ENCODE peak calls at places on chromosomes 1 and 21, in four cellular contexts. J is body of pancreas, D is IMR-90, Q is left ventricle myocardium inferior. N is an unnamed sample.

GRCh38 chr1:202084791-202085681 is 37.7 kb upstream of the GPR37L1 start:
- DNase-seq in J (peak), D (no peak), Q (no peak), N (no peak)

GRCh38 chr1:1421147-1421906 is at the start of gene ANKRD65:
- DNase-seq in J (peak), D (no peak), Q (no peak), N (no peak)

GRCh38 chr1:35287807-35288640 is 19.5 kb downstream of the ZMYM4 start:
- DNase-seq in J (no peak), D (peak), Q (no peak), N (no peak)

GRCh38 chr1:219927956-219928790 is at the start of gene SLC30A10:
- DNase-seq in J (peak), D (no peak), Q (no peak), N (peak)

GRCh38 chr1:38207275-38207674 is 160.7 kb upstream of the POU3F1 start:
- DNase-seq in J (no peak), D (no peak), Q (no peak), N (no peak)

GRCh38 chr1:53585565-53585964 is 126.4 kb downstream of the DMRTB1 start:
- DNase-seq in J (no peak), D (no peak), Q (no peak), N (no peak)

GRCh38 chr1:156894711-156895407 is 1.3 kb downstream of the PEAR1 start:
- DNase-seq in J (no peak), D (peak), Q (peak), N (no peak)

GRCh38 chr1:7121622-7121988 is 336.4 kb downstream of the CAMTA1 start:
- DNase-seq in J (peak), D (no peak), Q (peak), N (no peak)

GRCh38 chr21:45026066-45026745 is 48.2 kb upstream of the ADARB1 start:
- DNase-seq in J (no peak), D (no peak), Q (no peak), N (no peak)

GRCh38 chr1:5296135-5296930 is 641.9 kb downstream of the AJAP1 start:
- DNase-seq in J (no peak), D (no peak), Q (no peak), N (no peak)

GRCh38 chr21:43290529-43291346 is 121.9 kb downstream of the CRYAA start:
- DNase-seq in J (no peak), D (no peak), Q (peak), N (no peak)

GRCh38 chr1:180893614-180894013 is 19.1 kb upstream of the KIAA1614 start:
- DNase-seq in J (no peak), D (no peak), Q (no peak), N (no peak)

GRCh38 chr21:41363370-41364270 is 1.8 kb downstream of the MX2 start:
- DNase-seq in J (no peak), D (no peak), Q (no peak), N (no peak)

GRCh38 chr1:189646066-189646465 is 831.6 kb downstream of the BRINP3 start:
- DNase-seq in J (no peak), D (no peak), Q (no peak), N (no peak)

GRCh38 chr21:39908265-39908923 is 41.2 kb downstream of the PCP4 start:
- DNase-seq in J (no peak), D (no peak), Q (no peak), N (no peak)

GRCh38 chr21:44793269-44794030 is 8.2 kb downstream of the UBE2G2 start:
- DNase-seq in J (peak), D (peak), Q (peak), N (peak)

GRCh38 chr1:179061360-179062282 is 20.2 kb upstream of the TOR3A start:
- DNase-seq in J (no peak), D (no peak), Q (no peak), N (no peak)

GRCh38 chr1:109807822-109808680 is 44.3 kb upstream of the EPS8L3 start:
- DNase-seq in J (peak), D (peak), Q (no peak), N (no peak)

GRCh38 chr1:246803891-246804290 is 79.7 kb downstream of the SCCPDH start:
- DNase-seq in J (no peak), D (no peak), Q (no peak), N (no peak)

GRCh38 chr1:225565845-225566244 is 87.1 kb downstream of the ENAH start:
- DNase-seq in J (no peak), D (no peak), Q (no peak), N (no peak)

GRCh38 chr1:146007048-146007784 is 10.8 kb upstream of the TXNIP start:
- DNase-seq in J (peak), D (peak), Q (no peak), N (peak)

GRCh38 chr1:233424727-233425222 is 97.3 kb downstream of the MAP3K21 start:
- DNase-seq in J (no peak), D (no peak), Q (no peak), N (no peak)

GRCh38 chr1:184664661-184665060 is 90.0 kb downstream of the EDEM3 start:
- DNase-seq in J (no peak), D (no peak), Q (no peak), N (no peak)

GRCh38 chr21:29481641-29482040 is 182.9 kb downstream of the BACH1 start:
- DNase-seq in J (no peak), D (peak), Q (no peak), N (no peak)

GRCh38 chr1:203301331-203301668 is 4.0 kb upstream of the BTG2 start:
- DNase-seq in J (no peak), D (no peak), Q (no peak), N (no peak)

GRCh38 chr1:185813401-185813979 is 79.3 kb downstream of the HMCN1 start:
- DNase-seq in J (no peak), D (peak), Q (no peak), N (no peak)

GRCh38 chr1:246811985-246812384 is 87.8 kb downstream of the SCCPDH start:
- DNase-seq in J (no peak), D (no peak), Q (no peak), N (no peak)

GRCh38 chr1:172425339-172425738 is 4.9 kb downstream of the C1orf105 start:
- DNase-seq in J (no peak), D (no peak), Q (no peak), N (no peak)

GRCh38 chr1:235866207-235866912 is at the start of gene LYST:
- DNase-seq in J (peak), D (peak), Q (peak), N (peak)

GRCh38 chr1:198018529-198018928 is 101.4 kb downstream of the LHX9 start:
- DNase-seq in J (no peak), D (peak), Q (no peak), N (no peak)

GRCh38 chr1:33130297-33130696 is 49.3 kb downstream of the AZIN2 start:
- DNase-seq in J (no peak), D (peak), Q (no peak), N (no peak)

DNA sequence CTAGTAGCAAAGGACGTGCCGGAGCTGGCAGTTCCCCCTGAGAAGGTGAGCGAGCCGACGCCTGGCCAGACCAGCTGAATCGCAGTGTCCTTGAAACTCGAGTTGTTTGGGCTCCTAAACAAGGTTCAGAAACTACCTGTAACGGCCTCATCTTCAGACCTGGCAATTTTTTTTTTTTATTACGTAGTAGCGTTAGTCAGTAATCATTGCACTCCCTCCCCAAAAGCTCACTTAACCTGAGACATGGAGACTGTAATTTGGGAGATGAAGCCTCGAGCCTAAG is 409 bp downstream of the LHX8 start:
- DNase-seq in J (no peak), D (no peak), Q (no peak), N (no peak)
- H3K4me3 ChIP-seq in J (no peak), D (no peak), Q (peak), N (no peak)

GRCh38 chr1:19737413-19737812 is 62.3 kb downstream of the TMCO4 start:
- DNase-seq in J (no peak), D (no peak), Q (no peak), N (no peak)
- TF ChIP-seq CTCF in J (no peak), D (peak), Q (no peak), N (no peak)

DNA sequence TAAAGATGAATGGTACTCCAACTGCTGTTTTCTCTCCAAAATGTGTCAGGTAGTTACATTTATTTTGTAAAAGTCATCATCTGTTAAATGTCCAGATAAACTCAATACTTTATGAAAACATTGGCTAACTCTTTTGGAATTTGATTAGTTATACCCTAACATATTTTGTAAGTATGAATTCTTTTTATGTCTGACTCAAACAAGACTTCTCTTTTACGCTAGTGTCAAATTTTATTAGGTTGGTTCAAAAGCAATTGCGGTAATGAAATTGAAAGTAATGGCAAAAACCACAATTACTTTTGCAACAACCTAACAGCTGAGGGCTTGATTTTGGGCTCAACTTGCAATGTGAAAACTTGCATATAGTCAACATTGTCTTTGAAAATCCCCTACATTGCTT is 41.0 kb upstream of the USP25 start:
- DNase-seq in J (no peak), D (no peak), Q (no peak), N (no peak)
- H3K4me3 ChIP-seq in J (no peak), D (no peak), Q (no peak), N (no peak)

DNA sequence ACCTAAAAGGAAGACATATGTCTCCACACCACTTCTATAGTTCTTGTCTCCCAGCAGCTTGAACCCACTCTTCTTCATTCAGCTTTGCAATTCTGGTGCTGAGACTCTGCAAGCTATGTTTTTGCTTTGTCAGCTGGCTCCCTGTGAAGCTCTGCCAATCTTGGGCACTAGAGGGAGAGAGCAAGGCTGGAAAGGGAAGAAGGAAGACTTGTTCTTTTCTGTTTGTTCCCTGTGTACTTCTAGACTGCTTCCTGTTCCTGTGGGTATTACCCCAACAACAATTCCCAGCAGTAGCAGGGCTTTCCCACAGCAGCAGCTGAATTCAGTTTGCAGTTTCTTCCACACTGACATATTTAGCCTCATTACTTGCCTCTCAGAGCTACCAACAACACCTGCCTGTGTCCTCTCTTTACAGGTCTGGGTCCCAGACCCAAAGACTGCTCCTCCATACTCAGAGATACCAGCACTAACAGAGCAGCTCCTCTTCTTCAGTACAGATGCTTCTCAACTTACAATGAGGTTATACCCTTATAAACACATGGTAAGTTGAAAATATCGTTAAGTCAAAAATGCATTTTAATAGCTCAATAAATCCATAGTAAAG is 275.2 kb upstream of the NEGR1 start:
- DNase-seq in J (no peak), D (peak), Q (no peak), N (no peak)
- TF ChIP-seq CTCF in J (no peak), D (peak), Q (peak), N (no peak)

GRCh38 chr1:117587479-117588356 is 18.1 kb upstream of the TENT5C start:
- DNase-seq in J (peak), D (no peak), Q (no peak), N (no peak)
- H3K4me3 ChIP-seq in J (no peak), D (no peak), Q (no peak), N (no peak)

DNA sequence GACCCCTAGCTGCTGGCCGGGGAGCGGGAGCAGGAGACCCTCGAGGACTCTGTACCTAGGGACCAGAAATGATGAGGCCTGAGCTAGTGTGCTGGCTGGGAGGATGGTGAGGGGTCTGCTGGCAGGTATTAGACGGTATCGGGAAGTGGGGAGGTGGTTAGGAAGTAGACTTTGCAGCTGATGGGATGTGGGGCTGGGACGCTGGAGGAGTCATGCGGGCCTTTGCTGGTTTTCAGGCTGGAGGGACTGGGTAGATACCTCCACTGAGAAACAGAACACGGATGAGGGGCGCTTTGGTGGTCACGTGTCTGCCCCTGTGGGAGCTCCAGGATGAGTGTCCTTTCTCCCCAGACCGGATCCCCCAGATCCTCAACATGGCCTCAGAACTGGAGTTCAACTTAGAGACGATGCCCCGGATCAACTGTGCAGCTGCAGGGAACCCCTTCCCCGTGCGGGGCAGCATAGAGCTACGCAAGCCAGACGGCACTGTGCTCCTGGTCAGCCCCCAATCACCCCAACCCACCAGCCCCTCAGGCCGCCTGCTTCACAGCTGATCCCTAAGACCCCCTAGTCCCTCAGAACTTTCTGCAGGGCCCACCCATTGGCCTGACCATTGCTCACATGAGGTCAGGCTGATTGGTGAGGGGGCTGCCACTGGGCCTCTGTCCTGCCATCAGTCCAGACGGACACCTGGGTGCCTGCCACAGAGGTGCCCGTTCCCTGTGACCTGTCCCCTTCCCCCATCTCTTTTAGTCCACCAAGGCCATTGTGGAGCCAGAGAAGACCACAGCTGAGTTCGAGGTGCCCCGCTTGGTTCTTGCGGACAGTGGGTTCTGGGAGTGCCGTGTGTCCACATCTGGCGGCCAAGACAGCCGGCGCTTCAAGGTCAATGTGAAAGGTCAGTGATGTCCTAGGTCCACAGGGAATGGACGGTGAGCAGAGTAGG is 8.1 kb downstream of the TIE1 start:
- DNase-seq in J (no peak), D (no peak), Q (no peak), N (no peak)
- TF ChIP-seq CTCF in J (no peak), D (no peak), Q (no peak), N (no peak)

DNA sequence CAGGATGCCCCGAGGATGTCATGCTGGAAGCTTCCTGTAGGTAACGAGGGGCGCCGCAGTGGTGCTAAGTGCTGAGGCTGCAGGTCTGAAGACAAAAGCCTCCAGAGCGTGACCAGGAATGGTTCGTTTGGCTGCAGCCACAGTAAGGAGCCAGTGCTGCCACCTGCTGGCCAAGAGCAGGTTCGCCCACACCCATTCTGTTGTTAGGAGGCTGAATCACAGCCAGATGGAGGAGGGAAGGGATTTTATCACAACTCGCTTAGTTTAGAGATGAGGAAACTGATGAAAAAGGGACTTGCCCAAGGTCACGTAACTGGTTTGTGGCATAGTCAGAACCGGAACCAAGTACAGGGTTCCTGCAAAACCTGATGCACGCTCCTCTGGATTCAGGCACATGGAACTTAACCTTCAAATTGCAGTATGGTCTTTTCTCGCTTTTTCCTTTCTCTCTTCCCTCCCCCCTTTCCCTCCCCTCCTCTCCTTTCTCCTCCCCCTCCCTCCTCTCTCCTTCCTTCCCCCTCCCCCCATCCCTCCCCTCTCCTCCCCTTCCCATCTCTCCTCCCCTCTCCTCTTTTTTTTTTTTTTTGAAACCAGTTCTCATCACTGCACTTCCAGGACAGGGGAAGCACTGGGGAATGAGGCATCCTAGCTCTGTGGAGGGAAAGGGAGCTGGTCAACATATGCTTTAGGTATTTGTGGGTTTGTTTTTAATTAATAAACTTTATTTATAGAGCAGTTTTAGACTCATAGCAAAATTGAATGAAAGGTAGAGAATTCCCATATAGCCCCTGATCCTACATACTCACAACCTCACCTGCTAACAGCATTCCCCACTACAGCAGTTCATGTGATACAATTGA is 81.8 kb downstream of the MPZL1 start:
- DNase-seq in J (peak), D (peak), Q (peak), N (peak)
- H3K4me3 ChIP-seq in J (no peak), D (no peak), Q (peak), N (no peak)

GRCh38 chr1:29474274-29474824 is 238.0 kb downstream of the PTPRU start:
- DNase-seq in J (no peak), D (no peak), Q (no peak), N (no peak)

GRCh38 chr1:29474845-29475244 is 238.5 kb downstream of the PTPRU start:
- DNase-seq in J (no peak), D (no peak), Q (no peak), N (no peak)

GRCh38 chr1:29471487-29472313 is 235.4 kb downstream of the PTPRU start:
- DNase-seq in J (no peak), D (no peak), Q (no peak), N (no peak)

GRCh38 chr1:29475256-29475800 is 239.0 kb downstream of the PTPRU start:
- DNase-seq in J (no peak), D (no peak), Q (no peak), N (no peak)

GRCh38 chr1:29473167-29473855 is 237.0 kb downstream of the PTPRU start:
- DNase-seq in J (no peak), D (no peak), Q (no peak), N (no peak)
- TF ChIP-seq CTCF in J (no peak), D (no peak), Q (no peak), N (no peak)